ENCODE peak calls at places on chromosomes 2 and 18, in six cellular contexts. Z is HepG2, G is K562, T is GM12891, J is GM12878, C is H1. S is an unnamed sample.

GRCh38 chr2:158967731-158968395 is 577 bp upstream of the TANC1 start:
- DNase-seq in C (no peak), T (peak; percentile 9), J (no peak), Z (no peak), G (no peak), S (no peak)

GRCh38 chr2:65137197-65137780 is 7.4 kb upstream of the RAB1A start:
- DNase-seq in Z (no peak), T (no peak), G (no peak), J (no peak), C (no peak), S (no peak)

GRCh38 chr18:79785831-79786230 is 11.9 kb upstream of the KCNG2 start:
- DNase-seq in T (no peak), J (no peak), Z (no peak), G (no peak), C (no peak), S (no peak)

GRCh38 chr2:188345439-188345838 is 53.8 kb downstream of the GULP1 start:
- DNase-seq in G (no peak), Z (no peak), C (no peak), T (no peak), J (no peak), S (no peak)

GRCh38 chr2:170779304-170779703 is 9.1 kb downstream of the ERICH2 start:
- DNase-seq in T (no peak), J (no peak), Z (no peak), G (no peak), C (no peak), S (no peak)

GRCh38 chr2:109143214-109144187 is 14.5 kb downstream of the SH3RF3 start:
- DNase-seq in Z (no peak), G (no peak), C (no peak), T (no peak), J (peak; percentile 66), S (no peak)

GRCh38 chr2:216307496-216307895 is 64.8 kb downstream of the MARCHF4 start:
- DNase-seq in C (no peak), T (no peak), G (no peak), Z (no peak), J (no peak), S (no peak)

GRCh38 chr18:67132919-67133318 is 383.6 kb downstream of the DSEL start:
- DNase-seq in J (no peak), Z (no peak), T (no peak), C (no peak), G (no peak), S (no peak)

GRCh38 chr2:35355056-35355455 is 1000.5 kb upstream of the CRIM1 start:
- DNase-seq in C (no peak), J (no peak), Z (no peak), T (no peak), G (no peak), S (no peak)

GRCh38 chr2:44736270-44736942 is 205.1 kb upstream of the SIX3 start:
- DNase-seq in T (no peak), C (no peak), Z (no peak), J (no peak), G (no peak), S (no peak)

GRCh38 chr2:44731505-44731904 is 210.0 kb upstream of the SIX3 start:
- DNase-seq in G (no peak), T (no peak), C (no peak), J (peak; percentile 58), Z (no peak), S (peak; percentile 7)

GRCh38 chr2:44730583-44730982 is 210.9 kb upstream of the SIX3 start:
- DNase-seq in T (no peak), G (no peak), C (no peak), J (no peak), Z (peak; percentile 22), S (no peak)
- TF ChIP-seq TAF1 in T (no peak), G (no peak), C (no peak), J (no peak), Z (no peak), S (no peak)

GRCh38 chr2:28067602-28068001 is 177.1 kb downstream of the BABAM2 start:
- DNase-seq in J (no peak), Z (no peak), T (no peak), C (no peak), G (no peak), S (no peak)

GRCh38 chr2:28068098-28068497 is 177.6 kb downstream of the BABAM2 start:
- DNase-seq in Z (no peak), T (no peak), C (no peak), J (no peak), G (no peak), S (no peak)

GRCh38 chr2:28074127-28074526 is 183.6 kb downstream of the BABAM2 start:
- DNase-seq in J (no peak), T (no peak), G (no peak), C (no peak), Z (no peak), S (no peak)

DNA sequence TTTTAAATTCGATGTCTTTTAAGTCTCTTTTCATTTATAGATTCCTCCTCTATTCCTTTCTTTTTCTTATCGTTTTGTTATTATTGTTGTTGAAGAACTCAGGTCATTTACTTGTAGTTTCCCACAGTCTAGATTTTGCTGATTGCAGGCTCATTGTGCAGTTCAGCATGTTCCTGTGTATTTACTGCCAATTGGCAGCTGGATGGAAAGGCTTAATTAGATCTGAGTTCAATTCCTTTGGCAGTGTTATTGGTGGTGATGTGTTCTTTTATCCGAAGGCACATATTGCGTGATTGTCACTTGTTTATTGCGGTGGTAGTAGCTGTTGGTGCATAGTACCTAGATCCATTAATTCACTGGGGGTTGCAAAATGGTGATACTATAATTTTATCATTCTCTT is 180.7 kb downstream of the BABAM2 start:
- DNase-seq in J (no peak), T (no peak), C (no peak), G (no peak), Z (no peak), S (no peak)
- TF ChIP-seq POLR2AphosphoS5 in J (no peak), T (no peak), C (no peak), G (no peak), Z (no peak), S (no peak)

GRCh38 chr18:75211721-75212625 is 1.4 kb downstream of the TSHZ1 start:
- DNase-seq in G (peak; percentile 38), Z (peak; percentile 9), J (no peak), T (no peak), C (no peak), S (no peak)
- TF ChIP-seq POLR2A in G (no peak), Z (no peak), J (peak; percentile 55), T (no peak), C (no peak), S (no peak)

DNA sequence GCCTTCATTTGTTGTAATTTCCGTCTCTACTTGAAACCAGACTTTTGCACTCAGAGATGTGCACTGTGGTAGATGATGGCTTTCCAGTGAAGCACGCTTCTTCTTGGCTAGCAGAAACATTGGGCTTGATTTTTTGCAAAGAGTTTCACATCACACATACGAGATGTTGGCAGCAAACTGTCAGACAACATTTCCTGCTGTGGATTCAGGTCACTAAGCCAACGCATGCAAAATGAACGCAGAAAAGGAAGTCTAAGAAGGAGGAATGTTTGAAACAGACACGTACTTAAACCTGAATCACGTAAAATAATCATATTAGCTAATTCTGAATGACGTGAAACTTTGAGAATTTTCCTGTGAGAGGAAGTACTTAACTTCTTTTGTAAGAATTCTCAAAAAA is 88.2 kb downstream of the EPB41L3 start:
- DNase-seq in G (no peak), T (no peak), C (no peak), Z (no peak), J (no peak), S (no peak)
- TF ChIP-seq TAF1 in G (no peak), T (no peak), C (no peak), Z (no peak), J (no peak), S (no peak)

GRCh38 chr2:17070711-17071110 is 405.1 kb upstream of the CYRIA start:
- DNase-seq in G (no peak), T (no peak), C (no peak), J (no peak), Z (no peak), S (no peak)
- TF ChIP-seq POLR2AphosphoS5 in G (no peak), T (no peak), C (no peak), J (no peak), Z (no peak), S (no peak)

GRCh38 chr2:160984426-160985077 is 175.7 kb upstream of the TANK start:
- DNase-seq in T (no peak), J (no peak), Z (no peak), G (no peak), C (no peak), S (no peak)
- TF ChIP-seq POLR2A in T (no peak), J (no peak), Z (no peak), G (no peak), C (no peak), S (no peak)

GRCh38 chr2:27966466-27966865 is 75.9 kb downstream of the BABAM2 start:
- DNase-seq in C (no peak), J (no peak), G (no peak), Z (no peak), T (no peak), S (no peak)

GRCh38 chr2:27967076-27967475 is 76.5 kb downstream of the BABAM2 start:
- DNase-seq in J (no peak), G (no peak), T (no peak), Z (no peak), C (no peak), S (no peak)

GRCh38 chr2:27964067-27964466 is 73.5 kb downstream of the BABAM2 start:
- DNase-seq in Z (no peak), J (no peak), G (no peak), T (no peak), C (no peak), S (no peak)

GRCh38 chr2:27963454-27963853 is 72.9 kb downstream of the BABAM2 start:
- DNase-seq in Z (no peak), C (no peak), J (no peak), T (no peak), G (no peak), S (no peak)

DNA sequence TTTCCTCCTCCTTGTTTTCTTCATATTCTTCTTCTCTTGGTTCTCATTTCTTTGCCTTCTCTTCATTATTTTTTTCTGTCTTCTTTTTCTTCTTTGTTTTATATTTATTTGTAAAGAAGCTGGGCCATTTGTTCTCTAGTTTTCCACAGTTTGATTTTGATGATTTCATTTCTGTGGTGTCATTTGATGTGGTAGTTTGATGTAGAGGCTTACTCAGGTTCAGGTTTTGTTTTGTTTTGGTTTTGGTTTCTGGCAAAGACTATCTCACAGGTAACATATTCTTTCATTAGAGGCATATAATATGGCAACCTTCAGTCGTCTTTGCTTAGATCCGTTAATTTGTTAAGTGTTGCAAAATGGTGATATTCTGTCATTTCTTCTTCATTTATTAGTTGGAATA is 75.3 kb downstream of the BABAM2 start:
- DNase-seq in G (no peak), T (no peak), C (no peak), J (no peak), Z (no peak), S (no peak)
- TF ChIP-seq TAF1 in G (no peak), T (no peak), C (no peak), J (no peak), Z (no peak), S (no peak)

GRCh38 chr2:85988210-85988913 is 99.6 kb upstream of the ST3GAL5 start:
- DNase-seq in C (no peak), T (no peak), G (no peak), Z (no peak), J (no peak), S (no peak)
- TF ChIP-seq POLR2AphosphoS5 in C (no peak), T (no peak), G (no peak), Z (no peak), J (no peak), S (no peak)

DNA sequence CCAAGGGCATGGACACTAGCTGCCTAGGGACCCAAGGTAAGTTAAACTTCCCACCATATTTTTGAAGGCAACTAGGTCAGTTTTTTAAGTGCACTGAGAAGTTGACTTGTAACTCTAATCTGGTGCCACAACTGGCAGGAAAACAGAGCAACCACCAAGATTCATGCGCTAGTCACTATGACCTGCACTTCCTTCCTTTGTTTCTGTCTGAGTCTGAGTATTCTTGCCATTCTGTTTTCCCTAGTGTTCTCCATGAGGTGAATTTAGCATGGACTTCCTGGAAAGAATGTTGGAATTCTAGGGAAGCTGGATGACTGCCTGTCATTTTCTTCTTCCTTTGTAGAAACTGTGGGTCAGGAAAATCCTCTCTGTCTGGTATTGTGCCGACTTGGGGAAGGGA is 249.0 kb downstream of the GALNT13 start:
- DNase-seq in J (no peak), Z (no peak), T (no peak), G (no peak), C (no peak), S (no peak)
- TF ChIP-seq POLR2A in J (no peak), Z (no peak), T (no peak), G (no peak), C (no peak), S (no peak)

S was measured in GM12892.